ENCODE peak calls at places on chromosomes 11 and 22, in five cellular contexts. N, L, V, A and T are unnamed samples.

GRCh38 chr11:2473361-2474058 is 28.7 kb downstream of the KCNQ1 start:
- DNase-seq in N (no peak), L (no peak), V (no peak), A (no peak), T (no peak)

GRCh38 chr11:128405693-128406364 is 181.5 kb downstream of the ETS1 start:
- DNase-seq in N (no peak), L (no peak), V (no peak), A (no peak), T (no peak)

GRCh38 chr11:68998390-68998911 is 14.6 kb downstream of the MRGPRF start:
- DNase-seq in N (peak), L (no peak), V (no peak), A (no peak), T (peak)

GRCh38 chr22:45911601-45912271 is 65.2 kb downstream of the WNT7B start:
- DNase-seq in N (peak), L (no peak), V (peak), A (peak), T (peak)

GRCh38 chr11:859394-860131 is 16.9 kb downstream of the TSPAN4 start:
- DNase-seq in N (peak), L (peak), V (peak), A (peak), T (peak)

GRCh38 chr11:2515401-2516275 is 70.8 kb downstream of the KCNQ1 start:
- DNase-seq in N (no peak), L (no peak), V (peak), A (peak), T (no peak)

GRCh38 chr11:124070906-124071621 is 29.9 kb upstream of the OR10G7 start:
- DNase-seq in N (peak), L (peak), V (no peak), A (peak), T (peak)

GRCh38 chr11:74687237-74688005 is 43.8 kb downstream of the CHRDL2 start:
- DNase-seq in N (no peak), L (no peak), V (no peak), A (no peak), T (no peak)

GRCh38 chr11:108561535-108561991 is 32.0 kb downstream of the EXPH5 start:
- DNase-seq in N (no peak), L (no peak), V (no peak), A (no peak), T (no peak)

GRCh38 chr11:85721191-85721590 is 35.2 kb upstream of the CCDC89 start:
- DNase-seq in N (no peak), L (no peak), V (no peak), A (no peak), T (no peak)

GRCh38 chr11:46555269-46556054 is 38.4 kb downstream of the AMBRA1 start:
- DNase-seq in N (no peak), L (no peak), V (no peak), A (no peak), T (no peak)

GRCh38 chr11:121117753-121118152 is 16.7 kb downstream of the TECTA start:
- DNase-seq in N (no peak), L (no peak), V (no peak), A (no peak), T (no peak)

GRCh38 chr11:76216536-76217326 is 10.4 kb upstream of the WNT11 start:
- DNase-seq in N (no peak), L (no peak), V (peak), A (no peak), T (no peak)

GRCh38 chr11:132704796-132705375 is 827.4 kb downstream of the OPCML start:
- DNase-seq in N (no peak), L (peak), V (no peak), A (no peak), T (peak)

GRCh38 chr22:37551981-37552380 is 8.3 kb upstream of the CDC42EP1 start:
- DNase-seq in N (no peak), L (no peak), V (no peak), A (no peak), T (no peak)

GRCh38 chr11:45001466-45002165 is 50.9 kb upstream of the TP53I11 start:
- DNase-seq in N (no peak), L (no peak), V (no peak), A (no peak), T (no peak)

GRCh38 chr11:65491614-65492386 is 7.0 kb upstream of the MALAT1 start:
- DNase-seq in N (peak), L (peak), V (peak), A (peak), T (peak)

GRCh38 chr11:28673687-28674431 is 565.7 kb downstream of the METTL15 start:
- DNase-seq in N (no peak), L (peak), V (no peak), A (no peak), T (no peak)

GRCh38 chr11:65043881-65044501 is 3.0 kb downstream of the SAC3D1 start:
- DNase-seq in N (no peak), L (no peak), V (peak), A (no peak), T (no peak)

GRCh38 chr22:22552630-22553029 is 6.4 kb downstream of the PRAME start:
- DNase-seq in N (no peak), L (no peak), V (no peak), A (no peak), T (no peak)

GRCh38 chr22:24185501-24186351 is 4.4 kb downstream of the SUSD2 start:
- DNase-seq in N (no peak), L (no peak), V (peak), A (peak), T (no peak)

GRCh38 chr11:65042899-65043298 is 1.9 kb downstream of the SAC3D1 start:
- DNase-seq in N (no peak), L (no peak), V (no peak), A (no peak), T (no peak)

GRCh38 chr11:47714554-47715081 is 551 bp downstream of the AGBL2 start:
- DNase-seq in N (peak), L (peak), V (peak), A (peak), T (no peak)

GRCh38 chr22:29798318-29798717 is 31.1 kb downstream of the UQCR10 start:
- DNase-seq in N (no peak), L (no peak), V (no peak), A (no peak), T (no peak)

GRCh38 chr22:33706100-33706499 is 214.2 kb downstream of the LARGE1 start:
- DNase-seq in N (no peak), L (no peak), V (no peak), A (no peak), T (no peak)

GRCh38 chr22:33832558-33833151 is 87.6 kb downstream of the LARGE1 start:
- DNase-seq in N (no peak), L (no peak), V (peak), A (peak), T (no peak)

GRCh38 chr11:113473983-113474361 is 1.2 kb downstream of the DRD2 start:
- DNase-seq in N (peak), L (no peak), V (no peak), A (no peak), T (no peak)

GRCh38 chr11:64611961-64612646 is 21.1 kb downstream of the SLC22A12 start:
- DNase-seq in N (no peak), L (no peak), V (peak), A (no peak), T (no peak)

GRCh38 chr22:26139320-26139719 is 29.9 kb upstream of the SEZ6L start:
- DNase-seq in N (peak), L (no peak), V (no peak), A (peak), T (no peak)

GRCh38 chr11:63813563-63814382 is 517 bp downstream of the SPINDOC start:
- DNase-seq in N (peak), L (peak), V (peak), A (peak), T (peak)

GRCh38 chr22:39264344-39265116 is 19.7 kb upstream of the PDGFB start:
- DNase-seq in N (no peak), L (no peak), V (peak), A (no peak), T (no peak)

GRCh38 chr11:6563121-6563619 is 40.2 kb downstream of the RRP8 start:
- DNase-seq in N (no peak), L (no peak), V (no peak), A (no peak), T (no peak)

GRCh38 chr11:128424271-128424709 is 163.1 kb downstream of the ETS1 start:
- DNase-seq in N (no peak), L (no peak), V (peak), A (no peak), T (no peak)

GRCh38 chr11:107898270-107898669 is 30.0 kb upstream of the RAB39A start:
- DNase-seq in N (no peak), L (no peak), V (no peak), A (no peak), T (no peak)

GRCh38 chr11:118418770-118419169 is 17.4 kb downstream of the ATP5MG start:
- DNase-seq in N (no peak), L (no peak), V (no peak), A (no peak), T (no peak)

GRCh38 chr22:31123292-31123602 is 481 bp downstream of the INPP5J start:
- DNase-seq in N (no peak), L (no peak), V (no peak), A (no peak), T (no peak)

GRCh38 chr11:17219016-17219415 is 11.2 kb upstream of the PIK3C2A start:
- DNase-seq in N (no peak), L (no peak), V (no peak), A (no peak), T (no peak)

GRCh38 chr22:49103314-49104052 is 724.2 kb downstream of the BRD1 start:
- DNase-seq in N (no peak), L (no peak), V (no peak), A (no peak), T (peak)

GRCh38 chr22:20108757-20109230 is 7.1 kb upstream of the RANBP1 start:
- DNase-seq in N (no peak), L (no peak), V (peak), A (no peak), T (no peak)